ENCODE peak calls at places on chromosome 5, in seven cellular contexts. I, P, V, C, N, D and Q are unnamed samples.
A peak's percentile ranks its signal among the peaks of the same experiment; 100 is the strongest.

GRCh38 chr5:65674749-65675148 is 47.2 kb downstream of the SGTB start:
- DNase-seq in V (no peak), D (no peak), N (peak; percentile 8), I (no peak), C (no peak), P (peak; percentile 45), Q (no peak)

GRCh38 chr5:89338935-89339334 is 456.0 kb upstream of the MEF2C start:
- DNase-seq in P (peak; percentile 70), D (no peak), V (no peak), N (peak; percentile 61), C (no peak), I (no peak), Q (no peak)

GRCh38 chr5:146206257-146206656 is 2.9 kb downstream of the RBM27 start:
- DNase-seq in N (no peak), I (no peak), P (no peak), C (no peak), V (no peak), D (no peak), Q (no peak)

GRCh38 chr5:180829711-180830110 is 27.1 kb upstream of the MGAT1 start:
- DNase-seq in D (no peak), C (no peak), P (no peak), I (no peak), N (no peak), V (no peak), Q (no peak)

GRCh38 chr5:104904561-104904960 is 1342.0 kb upstream of the NUDT12 start:
- DNase-seq in D (no peak), V (no peak), N (no peak), C (no peak), P (no peak), I (no peak), Q (no peak)

GRCh38 chr5:93586948-93587918 is 4.2 kb downstream of the NR2F1 start:
- DNase-seq in I (no peak), P (no peak), N (no peak), C (no peak), D (no peak), V (no peak), Q (no peak)

GRCh38 chr5:51225671-51226419 is 157.4 kb upstream of the ISL1 start:
- DNase-seq in P (no peak), D (peak; percentile 23), C (peak; percentile 80), I (no peak), N (no peak), V (peak; percentile 80), Q (peak; percentile 80)

GRCh38 chr5:125376059-125376641 is 629.7 kb upstream of the ZNF608 start:
- DNase-seq in D (no peak), I (no peak), P (no peak), N (no peak), V (no peak), C (no peak), Q (no peak)